ENCODE peak calls at places on chromosomes 6 and 20, in four cellular contexts. C, E, F and O are unnamed samples.
A peak's percentile ranks its signal among the peaks of the same experiment; 100 is the strongest.

GRCh38 chr6:89944826-89945407 is 50.6 kb downstream of the GJA10 start:
- DNase-seq in C (peak; percentile 12), E (peak; percentile 4), F (no peak), O (no peak)

GRCh38 chr6:143232849-143233248 is 172.2 kb downstream of the AIG1 start:
- DNase-seq in C (peak; percentile 72), E (peak; percentile 65), F (peak; percentile 2), O (peak; percentile 13)

GRCh38 chr6:26354162-26354561 is 10.8 kb upstream of the BTN3A2 start:
- DNase-seq in C (no peak), E (no peak), F (no peak), O (no peak)

GRCh38 chr20:44770480-44771171 is 25.0 kb downstream of the KCNK15 start:
- DNase-seq in C (no peak), E (no peak), F (no peak), O (no peak)

GRCh38 chr20:41048475-41049242 is 20.0 kb downstream of the TOP1 start:
- DNase-seq in C (peak; percentile 46), E (no peak), F (no peak), O (no peak)

GRCh38 chr20:34880095-34880680 is 3.8 kb downstream of the ACSS2 start:
- DNase-seq in C (no peak), E (no peak), F (no peak), O (no peak)

GRCh38 chr6:35581633-35582032 is 68.9 kb upstream of the TULP1 start:
- DNase-seq in C (no peak), E (no peak), F (no peak), O (no peak)

GRCh38 chr20:38369387-38369786 is 23.1 kb downstream of the LBP start:
- DNase-seq in C (peak; percentile 46), E (peak; percentile 47), F (no peak), O (no peak)

GRCh38 chr20:42204261-42204660 is 586.1 kb upstream of the CHD6 start:
- DNase-seq in C (peak; percentile 8), E (peak; percentile 28), F (no peak), O (peak; percentile 6)

GRCh38 chr6:151675746-151676459 is 131.6 kb upstream of the ESR1 start:
- DNase-seq in C (peak; percentile 67), E (peak; percentile 64), F (peak; percentile 11), O (peak; percentile 46)

GRCh38 chr6:37485259-37485658 is 14.4 kb downstream of the CCDC167 start:
- DNase-seq in C (peak; percentile 63), E (no peak), F (no peak), O (peak; percentile 27)

GRCh38 chr6:147909645-147910044 is 401.2 kb downstream of the SAMD5 start:
- DNase-seq in C (no peak), E (no peak), F (no peak), O (no peak)

GRCh38 chr6:16651871-16652270 is 109.4 kb downstream of the ATXN1 start:
- DNase-seq in C (no peak), E (no peak), F (no peak), O (no peak)

GRCh38 chr20:32451682-32452461 is 93.7 kb downstream of the ASXL1 start:
- DNase-seq in C (no peak), E (no peak), F (no peak), O (no peak)

GRCh38 chr20:24634855-24635254 is 165.4 kb downstream of the SYNDIG1 start:
- DNase-seq in C (peak; percentile 68), E (peak; percentile 42), F (no peak), O (peak; percentile 91)

GRCh38 chr6:143549630-143550268 is 38.2 kb upstream of the FUCA2 start:
- DNase-seq in C (no peak), E (no peak), F (peak; percentile 31), O (no peak)

GRCh38 chr6:125950293-125950692 is 6.3 kb upstream of the HINT3 start:
- DNase-seq in C (peak; percentile 74), E (no peak), F (no peak), O (peak; percentile 85)

GRCh38 chr6:124441430-124441829 is 520.8 kb upstream of the RNF217 start:
- DNase-seq in C (no peak), E (no peak), F (no peak), O (no peak)

GRCh38 chr6:9126845-9127560 is 691.7 kb upstream of the SLC35B3 start:
- DNase-seq in C (no peak), E (no peak), F (no peak), O (peak; percentile 15)

GRCh38 chr6:31271641-31272357 is at the start of gene HLA-C:
- DNase-seq in C (peak; percentile 70), E (peak; percentile 95), F (peak; percentile 95), O (peak; percentile 86)

GRCh38 chr6:31267504-31268371 is 4.2 kb downstream of the HLA-C start:
- DNase-seq in C (no peak), E (no peak), F (no peak), O (no peak)

GRCh38 chr6:31272431-31272830 is 539 bp upstream of the HLA-C start:
- DNase-seq in C (no peak), E (no peak), F (no peak), O (no peak)

GRCh38 chr6:31272856-31273626 is 1.1 kb upstream of the HLA-C start:
- DNase-seq in C (no peak), E (no peak), F (no peak), O (no peak)

DNA sequence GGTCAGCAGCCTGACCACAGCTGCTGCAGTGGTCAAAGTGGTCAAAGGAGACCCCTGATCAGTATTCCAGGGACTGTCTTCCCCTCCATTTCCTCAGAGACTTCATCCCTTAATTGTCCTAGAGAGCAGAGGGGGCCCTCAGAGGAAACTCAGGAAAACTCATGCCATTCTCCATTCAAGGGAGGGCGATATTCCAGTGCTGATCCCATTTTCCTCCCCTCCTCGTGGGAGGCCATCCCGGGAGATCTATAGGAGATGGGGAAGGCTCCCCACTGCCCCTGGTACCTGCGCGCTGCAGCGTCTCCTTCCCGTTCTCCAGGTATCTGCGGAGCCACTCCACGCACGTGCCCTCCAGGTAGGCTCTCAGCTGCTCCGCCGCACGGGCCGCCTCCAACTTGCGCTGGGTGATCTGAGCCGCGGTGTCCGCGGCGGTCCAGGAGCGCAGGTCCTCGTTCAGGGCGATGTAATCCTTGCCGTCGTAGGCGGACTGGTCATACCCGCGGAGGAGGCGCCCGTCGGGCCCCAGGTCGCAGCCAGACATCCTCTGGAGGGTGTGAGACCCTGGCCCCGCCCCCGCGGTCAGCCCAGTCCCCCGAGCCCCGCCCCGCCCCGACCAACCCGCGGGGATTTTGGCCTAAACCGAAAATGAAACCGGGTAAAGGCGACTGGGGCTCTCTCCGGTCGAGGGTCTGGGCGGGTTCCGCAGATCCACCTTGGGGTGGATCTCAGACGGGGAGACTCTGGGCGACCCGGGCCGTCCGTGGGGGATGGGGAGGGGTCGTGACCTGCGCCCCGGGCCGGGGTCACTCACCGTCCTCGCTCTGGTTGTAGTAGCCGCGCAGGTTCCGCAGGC is 878 bp downstream of the HLA-C start:
- DNase-seq in C (no peak), E (no peak), F (no peak), O (peak; percentile 15)
- TF ChIP-seq MYC in C (no peak), E (no peak), F (no peak), O (no peak)

GRCh38 chr6:81768150-81768942 is 15.9 kb upstream of the TENT5A start:
- DNase-seq in C (no peak), E (peak; percentile 37), F (no peak), O (no peak)

GRCh38 chr6:81770395-81770794 is 17.9 kb upstream of the TENT5A start:
- DNase-seq in C (no peak), E (no peak), F (no peak), O (no peak)

GRCh38 chr6:81772741-81773140 is 20.3 kb upstream of the TENT5A start:
- DNase-seq in C (no peak), E (no peak), F (peak; percentile 45), O (no peak)

GRCh38 chr6:81767163-81768000 is 14.9 kb upstream of the TENT5A start:
- DNase-seq in C (no peak), E (peak; percentile 42), F (no peak), O (peak; percentile 38)

DNA sequence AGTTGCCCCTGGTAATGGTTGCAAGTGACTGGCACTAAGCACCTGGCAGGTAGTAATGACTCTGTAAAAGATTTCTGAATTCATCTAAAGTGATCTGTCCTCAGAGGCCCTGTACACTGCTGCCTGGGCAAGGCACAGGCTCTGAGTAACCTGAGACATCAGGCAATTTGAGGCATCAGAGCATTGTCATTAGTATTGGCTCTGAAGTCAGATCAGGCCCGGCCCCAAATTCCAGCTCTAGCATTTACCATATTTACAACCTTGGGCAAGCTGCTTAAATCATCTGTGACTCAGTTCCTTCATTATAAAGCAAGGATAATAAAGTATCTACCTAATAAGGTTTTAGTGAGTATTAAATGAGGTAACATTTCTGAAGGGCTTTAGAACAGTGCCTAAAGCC is 17.4 kb upstream of the TENT5A start:
- DNase-seq in C (no peak), E (no peak), F (no peak), O (no peak)
- TF ChIP-seq KDM1A in C (no peak), E (no peak), F (no peak), O (no peak)

GRCh38 chr6:39785281-39785680 is 6.9 kb upstream of the DAAM2 start:
- DNase-seq in C (no peak), E (no peak), F (no peak), O (no peak)
- TF ChIP-seq MYC in C (no peak), E (no peak), F (no peak), O (no peak)

GRCh38 chr6:30647802-30648460 is 998 bp downstream of the C6orf136 start:
- DNase-seq in C (peak; percentile 86), E (no peak), F (no peak), O (no peak)
- TF ChIP-seq KDM1A in C (no peak), E (no peak), F (no peak), O (no peak)